ENCODE peak calls at places on chromosomes 13 and 19, in eight cellular contexts. V, C, A, K, S, O, F and G are unnamed samples.
A peak's percentile ranks its signal among the peaks of the same experiment; 100 is the strongest.

GRCh38 chr13:52926971-52927370 is 78.5 kb upstream of the PCDH8 start:
- DNase-seq in K (no peak), C (no peak), S (no peak), O (no peak), A (no peak), F (no peak), V (no peak), G (no peak)

GRCh38 chr13:100808330-100808729 is 133.7 kb upstream of the TMTC4 start:
- DNase-seq in O (no peak), K (peak; percentile 18), V (no peak), C (no peak), A (no peak), F (no peak), S (no peak), G (no peak)

GRCh38 chr13:40422588-40423235 is 243.7 kb downstream of the FOXO1 start:
- DNase-seq in S (no peak), K (no peak), C (no peak), V (no peak), A (no peak), O (no peak), F (no peak), G (no peak)

GRCh38 chr19:49362926-49363264 is 679 bp upstream of the TEAD2 start:
- DNase-seq in F (peak; percentile 49), C (no peak), V (peak; percentile 62), K (peak; percentile 24), A (no peak), S (peak; percentile 61), O (peak; percentile 63), G (peak; percentile 56)

GRCh38 chr13:62357887-62358645 is 942.4 kb upstream of the PCDH20 start:
- DNase-seq in S (peak; percentile 56), V (no peak), C (no peak), K (peak; percentile 76), F (no peak), O (no peak), A (no peak), G (no peak)

GRCh38 chr19:9871626-9872338 is 36.7 kb downstream of the PIN1 start:
- DNase-seq in V (no peak), C (no peak), O (no peak), A (no peak), K (peak; percentile 44), S (no peak), F (no peak), G (no peak)

GRCh38 chr13:113545931-113546516 is 38.5 kb upstream of the TFDP1 start:
- DNase-seq in S (no peak), V (no peak), K (no peak), A (no peak), F (no peak), C (no peak), O (no peak), G (no peak)

GRCh38 chr19:6476896-6477431 is 4.6 kb downstream of the DENND1C start:
- DNase-seq in F (no peak), K (no peak), O (no peak), A (no peak), V (no peak), C (no peak), S (no peak), G (no peak)

GRCh38 chr13:63287926-63288325 is 1872.3 kb upstream of the PCDH20 start:
- DNase-seq in O (no peak), V (no peak), A (no peak), F (no peak), K (no peak), S (no peak), C (no peak), G (no peak)

DNA sequence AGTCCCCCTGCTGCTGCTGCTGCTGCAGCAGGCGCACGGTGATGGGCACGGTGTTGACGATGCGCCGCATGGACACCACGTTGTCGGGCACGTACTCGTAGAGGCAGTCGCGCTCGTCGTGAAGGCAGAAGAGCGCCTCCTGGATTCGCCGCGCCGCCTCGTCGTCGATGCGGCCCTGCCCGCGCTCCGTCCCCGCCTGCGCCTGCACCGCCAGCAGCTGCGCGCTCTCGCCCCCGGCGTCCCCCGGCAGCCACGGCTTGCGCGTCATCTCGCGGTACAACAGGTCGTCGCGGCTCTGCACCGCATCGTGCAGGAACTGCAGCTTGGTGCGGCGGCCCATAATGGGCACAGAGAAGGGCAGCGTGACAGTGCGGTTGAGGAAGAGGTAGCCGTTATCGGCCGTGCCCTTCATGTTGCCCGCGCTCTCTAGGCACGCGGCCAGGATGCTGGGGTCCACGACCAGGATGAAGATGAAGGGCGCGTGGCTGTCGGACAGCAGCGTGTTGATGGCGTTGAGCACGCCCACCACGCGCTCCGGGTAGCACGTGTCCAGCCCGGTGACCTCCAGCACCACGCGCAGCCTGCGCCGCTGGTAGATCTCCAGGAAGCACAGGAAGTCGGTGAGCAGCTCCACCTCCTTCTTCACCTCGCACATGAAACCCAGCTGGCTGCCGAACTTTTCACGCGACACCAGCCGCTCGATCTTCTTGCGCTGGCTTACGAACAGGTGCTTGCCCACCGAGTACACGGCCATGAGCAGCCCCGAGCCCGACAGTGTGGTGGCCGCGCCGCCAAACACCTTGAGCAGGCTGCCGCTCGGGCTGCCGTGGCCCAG is 8.1 kb downstream of the NKPD1 start:
- DNase-seq in V (peak; percentile 42), F (peak; percentile 77), O (peak; percentile 50), S (peak; percentile 72), K (peak; percentile 78), A (no peak), C (peak; percentile 51), G (peak; percentile 48)
- TF ChIP-seq CTCF in V (no peak), F (no peak), O (no peak), S (no peak), K (no peak), A (no peak), C (no peak), G (no peak)

GRCh38 chr19:36838784-36839324 is 667 bp upstream of the ZNF790 start:
- DNase-seq in O (no peak), V (no peak), S (no peak), K (no peak), F (no peak), C (no peak), A (no peak), G (no peak)

GRCh38 chr19:36837902-36838783 is at the start of gene ZNF790:
- DNase-seq in C (peak; percentile 75), V (peak; percentile 93), S (peak; percentile 95), A (peak; percentile 80), F (peak; percentile 93), O (peak; percentile 77), K (peak; percentile 38), G (peak; percentile 91)

GRCh38 chr19:36833430-36833829 is 4.8 kb downstream of the ZNF790 start:
- DNase-seq in O (no peak), V (no peak), C (no peak), K (no peak), A (no peak), S (no peak), F (no peak), G (no peak)

DNA sequence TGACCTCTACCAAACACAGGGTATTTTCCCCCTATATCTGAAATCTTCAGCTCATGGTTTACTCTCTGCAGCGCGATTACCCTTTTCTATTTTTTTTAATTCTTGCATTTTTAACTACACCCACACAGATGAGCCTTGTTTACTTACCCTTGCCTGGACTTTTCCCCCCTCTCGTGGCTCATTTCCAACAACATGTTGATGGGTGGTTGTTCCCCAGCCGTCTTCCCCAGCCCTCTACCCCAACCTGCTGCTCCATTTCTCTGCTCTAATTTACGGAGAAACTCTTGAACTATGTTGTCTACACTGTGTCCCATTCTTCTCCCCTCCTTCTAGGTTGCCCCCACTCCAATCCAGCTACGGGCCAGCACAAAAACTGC is 674 bp downstream of the ZNF790 start:
- DNase-seq in C (no peak), F (no peak), A (no peak), V (no peak), K (no peak), O (no peak), S (no peak), G (no peak)
- H3K9me3 ChIP-seq in C (peaks cover 10% of the 10 kb centered on the region), F (peaks cover 23% of the 10 kb centered on the region), A (peaks cover 41% of the 10 kb centered on the region), V (no peaks in the 10 kb centered on the region), K (peaks cover 38% of the 10 kb centered on the region), O (peaks cover 42% of the 10 kb centered on the region), S (no peaks in the 10 kb centered on the region), G (peaks cover 3% of the 10 kb centered on the region)

GRCh38 chr19:18436651-18437478 is 1.1 kb downstream of the ISYNA1 start:
- DNase-seq in O (peak; percentile 71), A (peak; percentile 75), S (peak; percentile 95), V (peak; percentile 91), C (peak; percentile 92), F (peak; percentile 85), K (peak; percentile 50), G (peak; percentile 89)
- TF ChIP-seq CTCF in O (no peak), A (no peak), S (no peak), V (no peak), C (no peak), F (no peak), K (no peak), G (no peak)

GRCh38 chr19:27717825-27718224 is 1495.1 kb downstream of the UQCRFS1 start:
- DNase-seq in A (no peak), K (no peak), V (no peak), O (no peak), F (no peak), C (no peak), S (no peak), G (no peak)

GRCh38 chr19:27719034-27719433 is 1493.9 kb downstream of the UQCRFS1 start:
- DNase-seq in S (no peak), K (no peak), F (no peak), C (no peak), V (no peak), A (no peak), O (no peak), G (no peak)

GRCh38 chr19:27714857-27715256 is 1498.1 kb downstream of the UQCRFS1 start:
- DNase-seq in K (no peak), O (no peak), S (no peak), C (no peak), V (no peak), A (no peak), F (no peak), G (no peak)

GRCh38 chr19:27718262-27718661 is 1494.7 kb downstream of the UQCRFS1 start:
- DNase-seq in F (no peak), C (no peak), O (no peak), K (no peak), S (no peak), V (no peak), A (no peak), G (no peak)

GRCh38 chr19:27716922-27717321 is 1496.0 kb downstream of the UQCRFS1 start:
- DNase-seq in A (no peak), F (no peak), S (no peak), C (no peak), V (no peak), K (no peak), O (no peak), G (no peak)
- H3K9me3 ChIP-seq in A (peaks cover 9% of the 10 kb centered on the region), F (peaks cover 4% of the 10 kb centered on the region), S (no peaks in the 10 kb centered on the region), C (peaks cover 13% of the 10 kb centered on the region), V (no peaks in the 10 kb centered on the region), K (peaks cover 24% of the 10 kb centered on the region), O (peaks cover 27% of the 10 kb centered on the region), G (no peaks in the 10 kb centered on the region)